ENCODE peak calls at places on chromosomes 11 and 22, in seven cellular contexts. D is RWPE1; W is activated T-helper 1 cell treated with anti-CD3 and anti-CD28 coated beads, Interleukin-2, amount 50 U/mL, for 16 hours; G is stimulated activated CD8-positive, alpha-beta memory T cell treated with anti-CD3 and anti-CD28 coated beads, Interleukin-4, amount 100 ng/mL, for 4 hours; V is amniotic epithelial cell; A is NCI-H1105 treated with DMSO at 0.1 percent for 48 hours; Q is foreskin fibroblast. N is an unnamed sample.

GRCh38 chr22:45602004-45602733 is 69.5 kb upstream of the ATXN10 start:
- DNase-seq in W (no peak), A (no peak), D (no peak), G (no peak), V (no peak), Q (no peak), N (no peak)

GRCh38 chr11:92276773-92277172 is 52.2 kb downstream of the FAT3 start:
- DNase-seq in V (peak; percentile 15), Q (peak; percentile 46), W (no peak), D (no peak), G (no peak), A (no peak), N (peak; percentile 49)

GRCh38 chr11:129117595-129118350 is 74.4 kb downstream of the ARHGAP32 start:
- DNase-seq in D (peak; percentile 59), G (no peak), Q (peak; percentile 52), V (peak; percentile 69), W (no peak), A (peak; percentile 84), N (peak; percentile 76)

GRCh38 chr11:47714554-47715081 is 551 bp downstream of the AGBL2 start:
- DNase-seq in V (no peak), D (peak; percentile 15), W (no peak), Q (peak; percentile 12), G (no peak), A (peak; percentile 59), N (peak; percentile 7)

GRCh38 chr11:862704-863388 is 20.2 kb downstream of the TSPAN4 start:
- DNase-seq in A (no peak), V (peak; percentile 51), D (no peak), G (no peak), Q (no peak), W (no peak), N (no peak)

GRCh38 chr11:33893711-33894401 is 2.0 kb upstream of the LMO2 start:
- DNase-seq in D (no peak), V (peak; percentile 81), Q (no peak), A (no peak), W (peak; percentile 38), G (peak; percentile 24), N (peak; percentile 37)

GRCh38 chr11:6889835-6890234 is 2.5 kb downstream of the OR2D2 start:
- DNase-seq in V (no peak), W (no peak), Q (no peak), G (no peak), D (no peak), A (no peak), N (no peak)

GRCh38 chr11:126790550-126790981 is 210.0 kb downstream of the KIRREL3 start:
- DNase-seq in V (peak; percentile 61), W (no peak), Q (peak; percentile 85), D (no peak), G (no peak), A (no peak), N (peak; percentile 26)

GRCh38 chr11:74581954-74582547 is 10.3 kb upstream of the POLD3 start:
- DNase-seq in D (no peak), Q (no peak), W (no peak), G (no peak), V (no peak), A (no peak), N (no peak)

GRCh38 chr11:63915961-63916836 is 765 bp downstream of the RCOR2 start:
- DNase-seq in W (no peak), D (no peak), V (peak; percentile 17), Q (no peak), A (peak; percentile 39), G (no peak), N (no peak)

GRCh38 chr11:9525116-9525515 is 48.4 kb upstream of the WEE1 start:
- DNase-seq in G (no peak), D (no peak), Q (peak; percentile 46), V (peak; percentile 20), W (no peak), A (peak; percentile 15), N (peak; percentile 52)

GRCh38 chr11:10436224-10436623 is 18.8 kb upstream of the AMPD3 start:
- DNase-seq in W (no peak), V (no peak), G (no peak), D (no peak), A (no peak), Q (no peak), N (no peak)

GRCh38 chr11:116072133-116072532 is 567.9 kb upstream of the CADM1 start:
- DNase-seq in V (no peak), W (no peak), A (no peak), D (no peak), G (no peak), Q (no peak), N (no peak)

GRCh38 chr11:110059706-110060430 is 33.3 kb upstream of the ZC3H12C start:
- DNase-seq in V (peak; percentile 27), Q (peak; percentile 11), D (no peak), W (no peak), A (no peak), G (no peak), N (peak; percentile 67)

GRCh38 chr11:69165775-69166174 is 10.0 kb downstream of the SMIM38 start:
- DNase-seq in A (no peak), G (no peak), Q (no peak), V (no peak), W (no peak), D (no peak), N (no peak)

GRCh38 chr11:66950113-66950535 is 8.1 kb downstream of the PC start:
- DNase-seq in Q (peak; percentile 78), W (no peak), V (peak; percentile 64), D (no peak), A (no peak), G (no peak), N (peak; percentile 84)

GRCh38 chr11:118791961-118792578 is 1.1 kb upstream of the DDX6 start:
- DNase-seq in G (no peak), A (no peak), D (peak; percentile 16), W (peak; percentile 11), Q (no peak), V (peak; percentile 10), N (peak; percentile 32)

GRCh38 chr11:48017105-48017874 is 36.9 kb downstream of the PTPRJ start:
- DNase-seq in W (no peak), G (no peak), V (no peak), Q (no peak), A (no peak), D (no peak), N (no peak)

GRCh38 chr11:60169264-60169915 is 13.5 kb downstream of the MS4A6A start:
- DNase-seq in G (no peak), D (peak; percentile 53), A (peak; percentile 2), W (no peak), Q (no peak), V (peak; percentile 6), N (peak; percentile 1)

GRCh38 chr22:24515025-24515338 is 19.9 kb downstream of the UPB1 start:
- DNase-seq in V (no peak), G (no peak), W (no peak), Q (no peak), A (no peak), D (no peak), N (no peak)

GRCh38 chr11:27514558-27514957 is 8.0 kb upstream of the LIN7C start:
- DNase-seq in D (no peak), G (no peak), V (no peak), Q (peak; percentile 22), W (no peak), A (no peak), N (no peak)

GRCh38 chr22:30705710-30706651 is 11.3 kb downstream of the OSBP2 start:
- DNase-seq in D (no peak), G (no peak), A (no peak), Q (peak; percentile 93), V (no peak), W (no peak), N (no peak)

GRCh38 chr11:66336234-66337102 is at the start of gene RIN1:
- DNase-seq in D (peak; percentile 97), G (no peak), W (no peak), Q (peak; percentile 99), V (peak; percentile 99), A (peak; percentile 75), N (peak; percentile 98)

GRCh38 chr11:86484164-86484794 is 109.6 kb downstream of the CCDC81 start:
- DNase-seq in D (peak; percentile 95), A (no peak), Q (peak; percentile 97), G (no peak), V (peak; percentile 84), W (no peak), N (peak; percentile 80)

GRCh38 chr11:120546312-120547205 is 35.0 kb downstream of the GRIK4 start:
- DNase-seq in A (no peak), W (no peak), V (peak; percentile 95), Q (peak; percentile 93), D (peak; percentile 88), G (no peak), N (peak; percentile 92)

N was measured in iris pigment epithelial cell.